ENCODE peak calls at places on chromosomes 3 and 15, in eight cellular contexts. One of them, this sample, is unnamed.

GRCh38 chr15:81080946-81081345 is 53.1 kb upstream of the CFAP161 start:
- DNase-seq in pancreas: no peak
- DNase-seq in adrenal gland: no peak
- DNase-seq in H1: no peak
- DNase-seq in AG04450: no peak
- DNase-seq in endodermal cell: no peak
- DNase-seq in dorsolateral prefrontal cortex: no peak
- DNase-seq in CD8-positive, alpha-beta T cell: no peak
- DNase-seq in this sample: no peak

GRCh38 chr3:89762360-89762759 is 654.9 kb downstream of the EPHA3 start:
- DNase-seq in pancreas: no peak
- DNase-seq in adrenal gland: no peak
- DNase-seq in H1: no peak
- DNase-seq in AG04450: no peak
- DNase-seq in endodermal cell: no peak
- DNase-seq in dorsolateral prefrontal cortex: no peak
- DNase-seq in CD8-positive, alpha-beta T cell: no peak
- DNase-seq in this sample: no peak

GRCh38 chr15:57158589-57158988 is 217.7 kb upstream of the CGNL1 start:
- DNase-seq in pancreas: no peak
- DNase-seq in adrenal gland: no peak
- DNase-seq in H1: no peak
- DNase-seq in AG04450: no peak
- DNase-seq in endodermal cell: no peak
- DNase-seq in dorsolateral prefrontal cortex: peak; percentile 49
- DNase-seq in CD8-positive, alpha-beta T cell: no peak
- DNase-seq in this sample: no peak

GRCh38 chr3:9866639-9867038 is 13.4 kb downstream of the CIDEC start:
- DNase-seq in pancreas: no peak
- DNase-seq in adrenal gland: peak; percentile 71
- DNase-seq in H1: no peak
- DNase-seq in AG04450: no peak
- DNase-seq in endodermal cell: no peak
- DNase-seq in dorsolateral prefrontal cortex: no peak
- DNase-seq in CD8-positive, alpha-beta T cell: no peak
- DNase-seq in this sample: no peak

GRCh38 chr15:62342959-62343358 is 177.9 kb upstream of the C2CD4B start:
- DNase-seq in pancreas: no peak
- DNase-seq in adrenal gland: no peak
- DNase-seq in H1: no peak
- DNase-seq in AG04450: no peak
- DNase-seq in endodermal cell: no peak
- DNase-seq in dorsolateral prefrontal cortex: no peak
- DNase-seq in CD8-positive, alpha-beta T cell: no peak
- DNase-seq in this sample: no peak

GRCh38 chr3:124131158-124132115 is 139.5 kb upstream of the ROPN1 start:
- DNase-seq in pancreas: no peak
- DNase-seq in adrenal gland: peak; percentile 49
- DNase-seq in H1: no peak
- DNase-seq in AG04450: no peak
- DNase-seq in endodermal cell: no peak
- DNase-seq in dorsolateral prefrontal cortex: no peak
- DNase-seq in CD8-positive, alpha-beta T cell: no peak
- DNase-seq in this sample: peak; percentile 22

GRCh38 chr15:40439461-40440299 is 1.1 kb upstream of the BAHD1 start:
- DNase-seq in pancreas: peak; percentile 70
- DNase-seq in adrenal gland: peak; percentile 79
- DNase-seq in H1: peak; percentile 75
- DNase-seq in AG04450: no peak
- DNase-seq in endodermal cell: peak; percentile 89
- DNase-seq in dorsolateral prefrontal cortex: peak; percentile 85
- DNase-seq in CD8-positive, alpha-beta T cell: no peak
- DNase-seq in this sample: peak; percentile 42

GRCh38 chr3:127964053-127964452 is 49.0 kb downstream of the KBTBD12 start:
- DNase-seq in pancreas: no peak
- DNase-seq in adrenal gland: no peak
- DNase-seq in H1: no peak
- DNase-seq in AG04450: no peak
- DNase-seq in endodermal cell: no peak
- DNase-seq in dorsolateral prefrontal cortex: no peak
- DNase-seq in CD8-positive, alpha-beta T cell: no peak
- DNase-seq in this sample: no peak

GRCh38 chr3:125556314-125556713 is 36.3 kb upstream of the SNX4 start:
- DNase-seq in pancreas: no peak
- DNase-seq in adrenal gland: no peak
- DNase-seq in H1: no peak
- DNase-seq in AG04450: peak; percentile 66
- DNase-seq in endodermal cell: no peak
- DNase-seq in dorsolateral prefrontal cortex: no peak
- DNase-seq in CD8-positive, alpha-beta T cell: no peak
- DNase-seq in this sample: no peak

GRCh38 chr3:157438371-157438735 is 1.7 kb downstream of the PTX3 start:
- DNase-seq in pancreas: no peak
- DNase-seq in adrenal gland: no peak
- DNase-seq in H1: no peak
- DNase-seq in AG04450: no peak
- DNase-seq in endodermal cell: peak; percentile 68
- DNase-seq in dorsolateral prefrontal cortex: peak; percentile 40
- DNase-seq in CD8-positive, alpha-beta T cell: no peak
- DNase-seq in this sample: no peak

GRCh38 chr3:25427155-25428002 is 684 bp upstream of the RARB start:
- DNase-seq in pancreas: no peak
- DNase-seq in adrenal gland: no peak
- DNase-seq in H1: no peak
- DNase-seq in AG04450: no peak
- DNase-seq in endodermal cell: no peak
- DNase-seq in dorsolateral prefrontal cortex: no peak
- DNase-seq in CD8-positive, alpha-beta T cell: no peak
- DNase-seq in this sample: no peak

GRCh38 chr3:60919296-60919695 is 332.0 kb downstream of the FHIT start:
- DNase-seq in pancreas: no peak
- DNase-seq in adrenal gland: no peak
- DNase-seq in H1: no peak
- DNase-seq in AG04450: no peak
- DNase-seq in endodermal cell: no peak
- DNase-seq in dorsolateral prefrontal cortex: no peak
- DNase-seq in CD8-positive, alpha-beta T cell: no peak
- DNase-seq in this sample: no peak

GRCh38 chr3:12810013-12810780 is 13.7 kb downstream of the CAND2 start:
- DNase-seq in pancreas: peak; percentile 97
- DNase-seq in adrenal gland: peak; percentile 97
- DNase-seq in H1: peak; percentile 99
- DNase-seq in AG04450: peak; percentile 66
- DNase-seq in endodermal cell: peak; percentile 99
- DNase-seq in dorsolateral prefrontal cortex: peak; percentile 97
- DNase-seq in CD8-positive, alpha-beta T cell: peak; percentile 96
- DNase-seq in this sample: peak; percentile 97

GRCh38 chr3:56468184-56469106 is at the start of gene ERC2:
- DNase-seq in pancreas: peak; percentile 69
- DNase-seq in adrenal gland: peak; percentile 45
- DNase-seq in H1: peak; percentile 92
- DNase-seq in AG04450: no peak
- DNase-seq in endodermal cell: peak; percentile 97
- DNase-seq in dorsolateral prefrontal cortex: peak; percentile 85
- DNase-seq in CD8-positive, alpha-beta T cell: no peak
- DNase-seq in this sample: peak; percentile 30

GRCh38 chr3:161104561-161105551 is at the start of gene B3GALNT1:
- DNase-seq in pancreas: peak; percentile 54
- DNase-seq in adrenal gland: peak; percentile 48
- DNase-seq in H1: peak; percentile 80
- DNase-seq in AG04450: peak; percentile 20
- DNase-seq in endodermal cell: peak; percentile 89
- DNase-seq in dorsolateral prefrontal cortex: peak; percentile 62
- DNase-seq in CD8-positive, alpha-beta T cell: no peak
- DNase-seq in this sample: peak; percentile 49

GRCh38 chr15:98713585-98714001 is 65.3 kb downstream of the IGF1R start:
- DNase-seq in pancreas: no peak
- DNase-seq in adrenal gland: no peak
- DNase-seq in H1: no peak
- DNase-seq in AG04450: no peak
- DNase-seq in endodermal cell: no peak
- DNase-seq in dorsolateral prefrontal cortex: no peak
- DNase-seq in CD8-positive, alpha-beta T cell: no peak
- DNase-seq in this sample: no peak

GRCh38 chr3:197833930-197834715 is 43.1 kb downstream of the LRCH3 start:
- DNase-seq in pancreas: no peak
- DNase-seq in adrenal gland: no peak
- DNase-seq in H1: no peak
- DNase-seq in AG04450: no peak
- DNase-seq in endodermal cell: no peak
- DNase-seq in dorsolateral prefrontal cortex: no peak
- DNase-seq in CD8-positive, alpha-beta T cell: no peak
- DNase-seq in this sample: no peak

GRCh38 chr3:81472600-81473362 is 288.7 kb downstream of the GBE1 start:
- DNase-seq in pancreas: no peak
- DNase-seq in adrenal gland: no peak
- DNase-seq in H1: no peak
- DNase-seq in AG04450: no peak
- DNase-seq in endodermal cell: no peak
- DNase-seq in dorsolateral prefrontal cortex: no peak
- DNase-seq in CD8-positive, alpha-beta T cell: no peak
- DNase-seq in this sample: no peak

GRCh38 chr3:13325092-13325491 is 95.0 kb downstream of the NUP210 start:
- DNase-seq in pancreas: no peak
- DNase-seq in adrenal gland: no peak
- DNase-seq in H1: no peak
- DNase-seq in AG04450: no peak
- DNase-seq in endodermal cell: no peak
- DNase-seq in dorsolateral prefrontal cortex: no peak
- DNase-seq in CD8-positive, alpha-beta T cell: no peak
- DNase-seq in this sample: no peak

GRCh38 chr3:100993309-100993708 is at the start of gene ABI3BP:
- DNase-seq in pancreas: peak; percentile 72
- DNase-seq in adrenal gland: peak; percentile 73
- DNase-seq in H1: no peak
- DNase-seq in AG04450: peak; percentile 42
- DNase-seq in endodermal cell: peak; percentile 57
- DNase-seq in dorsolateral prefrontal cortex: peak; percentile 59
- DNase-seq in CD8-positive, alpha-beta T cell: no peak
- DNase-seq in this sample: peak; percentile 73

GRCh38 chr15:69852482-69853275 is 245.0 kb downstream of the TLE3 start:
- DNase-seq in pancreas: no peak
- DNase-seq in adrenal gland: no peak
- DNase-seq in H1: no peak
- DNase-seq in AG04450: no peak
- DNase-seq in endodermal cell: no peak
- DNase-seq in dorsolateral prefrontal cortex: no peak
- DNase-seq in CD8-positive, alpha-beta T cell: no peak
- DNase-seq in this sample: no peak

GRCh38 chr3:169137943-169138342 is 525.6 kb downstream of the MECOM start:
- DNase-seq in pancreas: no peak
- DNase-seq in adrenal gland: no peak
- DNase-seq in H1: no peak
- DNase-seq in AG04450: no peak
- DNase-seq in endodermal cell: no peak
- DNase-seq in dorsolateral prefrontal cortex: no peak
- DNase-seq in CD8-positive, alpha-beta T cell: no peak
- DNase-seq in this sample: no peak
- H3K27ac ChIP-seq in pancreas: no peak overlapping the region
- H3K27ac ChIP-seq in adrenal gland: no peak overlapping the region
- H3K27ac ChIP-seq in H1: no peak overlapping the region
- H3K27ac ChIP-seq in AG04450: no peak overlapping the region
- H3K27ac ChIP-seq in endodermal cell: no peak overlapping the region
- H3K27ac ChIP-seq in dorsolateral prefrontal cortex: no peak overlapping the region
- H3K27ac ChIP-seq in CD8-positive, alpha-beta T cell: no peak overlapping the region
- H3K27ac ChIP-seq in this sample: no peak overlapping the region

GRCh38 chr3:171169443-171169842 is 142.9 kb upstream of the SLC2A2 start:
- DNase-seq in pancreas: no peak
- DNase-seq in adrenal gland: no peak
- DNase-seq in H1: no peak
- DNase-seq in AG04450: no peak
- DNase-seq in endodermal cell: no peak
- DNase-seq in dorsolateral prefrontal cortex: no peak
- DNase-seq in CD8-positive, alpha-beta T cell: no peak
- DNase-seq in this sample: no peak

GRCh38 chr3:171169866-171170265 is 143.3 kb upstream of the SLC2A2 start:
- DNase-seq in pancreas: no peak
- DNase-seq in adrenal gland: no peak
- DNase-seq in H1: no peak
- DNase-seq in AG04450: no peak
- DNase-seq in endodermal cell: no peak
- DNase-seq in dorsolateral prefrontal cortex: no peak
- DNase-seq in CD8-positive, alpha-beta T cell: no peak
- DNase-seq in this sample: no peak

GRCh38 chr3:171168551-171168950 is 142.0 kb upstream of the SLC2A2 start:
- DNase-seq in pancreas: no peak
- DNase-seq in adrenal gland: no peak
- DNase-seq in H1: no peak
- DNase-seq in AG04450: no peak
- DNase-seq in endodermal cell: no peak
- DNase-seq in dorsolateral prefrontal cortex: no peak
- DNase-seq in CD8-positive, alpha-beta T cell: no peak
- DNase-seq in this sample: no peak

GRCh38 chr3:171173732-171174131 is 147.2 kb upstream of the SLC2A2 start:
- DNase-seq in pancreas: peak; percentile 26
- DNase-seq in adrenal gland: peak; percentile 90
- DNase-seq in H1: no peak
- DNase-seq in AG04450: no peak
- DNase-seq in endodermal cell: peak; percentile 54
- DNase-seq in dorsolateral prefrontal cortex: peak; percentile 90
- DNase-seq in CD8-positive, alpha-beta T cell: no peak
- DNase-seq in this sample: no peak

GRCh38 chr3:171172070-171172469 is 145.6 kb upstream of the SLC2A2 start:
- DNase-seq in pancreas: no peak
- DNase-seq in adrenal gland: no peak
- DNase-seq in H1: peak; percentile 66
- DNase-seq in AG04450: no peak
- DNase-seq in endodermal cell: peak; percentile 58
- DNase-seq in dorsolateral prefrontal cortex: no peak
- DNase-seq in CD8-positive, alpha-beta T cell: no peak
- DNase-seq in this sample: no peak
- TF ChIP-seq CTCF in pancreas: no peak
- TF ChIP-seq CTCF in adrenal gland: no peak
- TF ChIP-seq CTCF in H1: peak; percentile 42
- TF ChIP-seq CTCF in AG04450: peak; percentile 37
- TF ChIP-seq CTCF in endodermal cell: peak; percentile 80
- TF ChIP-seq CTCF in dorsolateral prefrontal cortex: no peak
- TF ChIP-seq CTCF in CD8-positive, alpha-beta T cell: no peak
- TF ChIP-seq CTCF in this sample: no peak

DNA sequence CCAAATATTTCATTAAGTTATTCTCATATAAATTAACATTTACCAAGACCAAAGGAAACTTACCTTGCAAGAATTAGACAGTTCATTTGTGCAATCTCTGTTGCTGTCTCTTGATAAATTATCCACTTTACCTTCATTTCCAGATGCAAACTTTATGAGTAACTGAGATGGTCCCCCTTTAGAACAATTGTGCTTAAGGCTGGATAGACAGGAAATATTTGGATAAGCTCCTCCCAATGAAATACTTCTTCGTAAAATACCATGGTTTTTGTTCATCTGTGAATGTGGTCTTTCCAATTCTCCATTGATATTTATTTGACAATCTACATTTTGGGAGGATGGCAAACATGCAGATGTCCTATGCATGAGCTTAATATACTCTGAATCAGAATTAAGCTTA is 78.2 kb downstream of the NEDD4 start:
- DNase-seq in pancreas: no peak
- DNase-seq in adrenal gland: no peak
- DNase-seq in H1: no peak
- DNase-seq in AG04450: no peak
- DNase-seq in endodermal cell: no peak
- DNase-seq in dorsolateral prefrontal cortex: no peak
- DNase-seq in CD8-positive, alpha-beta T cell: no peak
- DNase-seq in this sample: no peak
- H3K4me3 ChIP-seq in pancreas: no peak overlapping the region
- H3K4me3 ChIP-seq in adrenal gland: no peak overlapping the region
- H3K4me3 ChIP-seq in H1: no peak overlapping the region
- H3K4me3 ChIP-seq in AG04450: peak overlapping the region; percentile 61
- H3K4me3 ChIP-seq in endodermal cell: no peak overlapping the region
- H3K4me3 ChIP-seq in dorsolateral prefrontal cortex: no peak overlapping the region
- H3K4me3 ChIP-seq in CD8-positive, alpha-beta T cell: no peak overlapping the region
- H3K4me3 ChIP-seq in this sample: peak overlapping the region; percentile 68

GRCh38 chr3:65858749-65859148 is 180.0 kb downstream of the MAGI1 start:
- DNase-seq in pancreas: no peak
- DNase-seq in adrenal gland: no peak
- DNase-seq in H1: no peak
- DNase-seq in AG04450: no peak
- DNase-seq in endodermal cell: no peak
- DNase-seq in dorsolateral prefrontal cortex: no peak
- DNase-seq in CD8-positive, alpha-beta T cell: no peak
- DNase-seq in this sample: no peak
- H3K27ac ChIP-seq in pancreas: no peak overlapping the region
- H3K27ac ChIP-seq in adrenal gland: no peak overlapping the region
- H3K27ac ChIP-seq in H1: no peak overlapping the region
- H3K27ac ChIP-seq in AG04450: no peak overlapping the region
- H3K27ac ChIP-seq in endodermal cell: no peak overlapping the region
- H3K27ac ChIP-seq in dorsolateral prefrontal cortex: no peak overlapping the region
- H3K27ac ChIP-seq in CD8-positive, alpha-beta T cell: no peak overlapping the region
- H3K27ac ChIP-seq in this sample: no peak overlapping the region